ENCODE peak calls at places on chromosomes 16 and 17, in four cellular contexts. J is GM12878, R is HepG2, W is A549. F is an unnamed sample.

GRCh38 chr17:57869599-57870282 is 19.9 kb upstream of the MRPS23 start:
- DNase-seq in R (no peak), W (peak), J (no peak), F (no peak)

GRCh38 chr17:37742762-37743611 is 1.9 kb downstream of the HNF1B start:
- DNase-seq in W (peak), J (no peak), R (peak), F (peak)

GRCh38 chr17:60355663-60356594 is 36.0 kb downstream of the USP32 start:
- DNase-seq in J (no peak), W (peak), R (peak), F (no peak)

GRCh38 chr17:973053-973452 is 6.5 kb downstream of the NXN start:
- DNase-seq in W (no peak), J (no peak), R (no peak), F (no peak)

GRCh38 chr17:43750154-43750553 is 8.4 kb downstream of the SOST start:
- DNase-seq in J (no peak), R (no peak), W (no peak), F (no peak)

GRCh38 chr17:10021239-10021638 is 116.2 kb upstream of the RCVRN start:
- DNase-seq in R (no peak), J (no peak), W (no peak), F (no peak)

GRCh38 chr16:49349446-49350168 is 24.0 kb upstream of the C16orf78 start:
- DNase-seq in J (no peak), R (no peak), W (no peak), F (no peak)

GRCh38 chr17:76688165-76688622 is 22.6 kb downstream of the MXRA7 start:
- DNase-seq in J (no peak), W (peak), R (no peak), F (no peak)

GRCh38 chr16:53864819-53865491 is 161.0 kb downstream of the FTO start:
- DNase-seq in R (peak), J (no peak), W (peak), F (no peak)

GRCh38 chr17:76238847-76239537 is 1.3 kb downstream of the RNF157 start:
- DNase-seq in J (no peak), W (no peak), R (no peak), F (no peak)

GRCh38 chr16:57260294-57260929 is 15.4 kb downstream of the ARL2BP start:
- DNase-seq in R (no peak), J (peak), W (no peak), F (no peak)

GRCh38 chr17:42629420-42630009 is 20.0 kb downstream of the TUBG1 start:
- DNase-seq in W (no peak), J (no peak), R (no peak), F (no peak)

GRCh38 chr17:49519781-49520180 is 24.7 kb downstream of the NGFR start:
- DNase-seq in R (no peak), W (no peak), J (no peak), F (peak)

GRCh38 chr16:24838554-24839266 is 7.1 kb upstream of the SLC5A11 start:
- DNase-seq in W (peak), J (no peak), R (peak), F (no peak)

GRCh38 chr16:68346892-68347480 is 36.2 kb downstream of the PRMT7 start:
- DNase-seq in W (no peak), J (no peak), R (no peak), F (no peak)

GRCh38 chr16:83305092-83305491 is 502.7 kb upstream of the HSBP1 start:
- DNase-seq in J (no peak), W (no peak), R (no peak), F (no peak)

GRCh38 chr17:81903896-81904599 is 2.0 kb downstream of the NPB start:
- DNase-seq in J (no peak), W (no peak), R (no peak), F (no peak)

GRCh38 chr16:78562650-78563049 is 463.2 kb downstream of the WWOX start:
- DNase-seq in J (no peak), W (no peak), R (no peak), F (no peak)

DNA sequence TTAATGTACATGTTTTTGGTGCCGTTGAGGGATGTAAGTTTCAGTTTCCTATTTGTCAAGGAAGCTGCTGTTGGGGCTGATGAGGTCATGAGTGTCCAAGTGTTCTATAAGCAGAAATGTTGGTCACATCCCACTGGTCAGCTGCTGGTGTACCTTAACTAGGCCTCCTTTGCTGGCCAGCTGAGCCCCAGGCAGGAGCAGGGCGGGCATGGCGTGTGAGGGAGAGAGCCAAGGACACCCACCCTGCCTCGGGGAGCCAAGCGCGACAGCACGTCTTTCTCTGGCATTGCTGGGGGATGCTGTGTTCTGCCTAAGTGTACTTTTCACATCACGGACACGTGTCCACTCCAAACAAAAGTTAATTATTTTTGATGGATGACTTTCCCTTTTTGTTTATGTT is 108.1 kb upstream of the CDC42EP4 start:
- DNase-seq in W (no peak), R (no peak), J (no peak), F (no peak)
- TF ChIP-seq PBX3 in W (no peak), R (no peak), J (no peak), F (no peak)

GRCh38 chr17:51362818-51363598 is 102.7 kb downstream of the UTP18 start:
- DNase-seq in J (no peak), W (no peak), R (no peak), F (no peak)
- TF ChIP-seq MAX in J (no peak), W (no peak), R (no peak), F (no peak)

GRCh38 chr16:65666132-65666869 is 544.4 kb upstream of the CDH11 start:
- DNase-seq in W (no peak), J (no peak), R (peak), F (no peak)
- TF ChIP-seq PBX3 in W (no peak), J (no peak), R (no peak), F (no peak)

DNA sequence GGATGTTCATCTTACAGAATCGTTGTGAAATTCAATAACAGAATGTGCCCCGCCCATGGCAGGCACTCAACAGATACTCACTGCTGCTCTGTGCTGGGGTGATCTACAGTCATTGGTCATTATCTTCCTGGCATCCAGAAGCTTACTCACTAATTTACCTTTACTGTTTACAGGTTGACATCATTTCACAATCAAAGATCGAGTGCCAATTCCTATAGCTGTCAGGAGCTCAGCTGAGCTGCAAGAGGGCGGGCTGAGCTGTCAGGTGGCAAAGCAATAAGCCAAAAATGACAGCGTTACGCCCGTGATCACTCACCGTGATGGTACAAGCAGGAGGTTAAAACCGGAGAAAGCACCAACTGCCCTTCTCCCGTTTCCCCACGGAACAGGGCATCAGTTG is 51.2 kb downstream of the LITAF start:
- DNase-seq in R (peak), W (peak), J (no peak), F (no peak)
- TF ChIP-seq MAX in R (no peak), W (no peak), J (no peak), F (no peak)